ENCODE peak calls at places on chromosomes 6 and 20, in six cellular contexts. Z is stimulated activated naive CD8-positive, alpha-beta T cell treated with anti-CD3 and anti-CD28 coated beads, Interleukin-15, Interleukin-2, amounts not matched to agents 100 U/mL and 50 U/mL, for 24 hours; E is SK-MEL-5; L is activated CD8-positive, alpha-beta memory T cell treated with anti-CD3 and anti-CD28 coated beads, Interleukin-2, amount 50 U/mL, for 4 hours; S is Right ventricle myocardium superior; U is amniotic epithelial cell. W is an unnamed sample.

GRCh38 chr6:162942860-162943259 is 215.1 kb downstream of the PACRG start:
- DNase-seq in U (no peak), E (no peak), S (no peak), Z (no peak), L (no peak), W (no peak)

GRCh38 chr20:49725694-49726093 is 12.0 kb upstream of the B4GALT5 start:
- DNase-seq in Z (no peak), U (no peak), E (no peak), L (no peak), S (no peak), W (no peak)

GRCh38 chr20:62055106-62055861 is 10.4 kb downstream of the TAF4 start:
- DNase-seq in E (no peak), S (no peak), U (no peak), L (no peak), Z (no peak), W (no peak)

GRCh38 chr6:42147138-42147562 is 4.7 kb upstream of the C6orf132 start:
- DNase-seq in L (no peak), S (no peak), Z (no peak), U (peak; percentile 41), E (no peak), W (no peak)

GRCh38 chr20:59042151-59042795 is at the start of gene PRELID3B:
- DNase-seq in L (no peak), E (peak; percentile 14), S (no peak), Z (no peak), U (peak; percentile 8), W (peak; percentile 55)

GRCh38 chr20:61186771-61187170 is 65.3 kb upstream of the CDH4 start:
- DNase-seq in U (peak; percentile 55), Z (no peak), S (no peak), L (no peak), E (no peak), W (no peak)

GRCh38 chr20:48180637-48181036 is 395.4 kb upstream of the SULF2 start:
- DNase-seq in S (no peak), U (no peak), E (no peak), L (no peak), Z (no peak), W (no peak)

GRCh38 chr6:154002894-154003293 is 36.1 kb upstream of the OPRM1 start:
- DNase-seq in U (no peak), L (no peak), E (no peak), Z (no peak), S (no peak), W (no peak)

GRCh38 chr20:34859826-34860545 is 12.7 kb downstream of the GGT7 start:
- DNase-seq in U (no peak), E (no peak), Z (no peak), S (no peak), L (no peak), W (no peak)

GRCh38 chr6:61168878-61169277 is 1117.1 kb downstream of the KHDRBS2 start:
- DNase-seq in S (no peak), L (no peak), Z (no peak), U (no peak), E (no peak), W (no peak)

GRCh38 chr6:25599516-25600060 is 52.4 kb upstream of the SCGN start:
- DNase-seq in U (no peak), S (no peak), L (no peak), Z (no peak), E (no peak), W (no peak)

GRCh38 chr6:168117942-168118341 is 38.9 kb upstream of the FRMD1 start:
- DNase-seq in Z (no peak), U (no peak), S (no peak), L (no peak), E (no peak), W (no peak)

GRCh38 chr20:49699200-49699992 is 14.3 kb downstream of the B4GALT5 start:
- DNase-seq in U (peak; percentile 90), E (peak; percentile 78), L (no peak), Z (peak; percentile 26), S (no peak), W (peak; percentile 58)

GRCh38 chr6:53336070-53336469 is 12.7 kb downstream of the ELOVL5 start:
- DNase-seq in E (no peak), S (no peak), L (no peak), U (no peak), Z (no peak), W (no peak)

GRCh38 chr6:71460933-71461332 is 172.3 kb downstream of the OGFRL1 start:
- DNase-seq in E (no peak), S (no peak), U (peak; percentile 67), L (no peak), Z (no peak), W (no peak)

GRCh38 chr20:31712112-31712553 is 10.5 kb downstream of the BCL2L1 start:
- DNase-seq in L (no peak), Z (no peak), S (no peak), U (no peak), E (no peak), W (no peak)

GRCh38 chr6:124536792-124537191 is 425.4 kb upstream of the RNF217 start:
- DNase-seq in Z (no peak), U (peak; percentile 7), L (no peak), E (no peak), S (no peak), W (no peak)

GRCh38 chr20:34861386-34862084 is 11.1 kb downstream of the GGT7 start:
- DNase-seq in L (no peak), U (no peak), E (no peak), S (no peak), Z (no peak), W (no peak)

GRCh38 chr6:44976677-44977405 is 351.3 kb upstream of the RUNX2 start:
- DNase-seq in U (peak; percentile 84), Z (no peak), L (no peak), E (peak; percentile 26), S (no peak), W (no peak)

GRCh38 chr6:136982928-136983327 is 60.8 kb downstream of the SLC35D3 start:
- DNase-seq in L (no peak), E (no peak), Z (no peak), U (peak; percentile 6), S (no peak), W (no peak)

GRCh38 chr20:25624500-25624939 is 706 bp upstream of the NANP start:
- DNase-seq in U (peak; percentile 26), Z (no peak), S (peak; percentile 78), L (no peak), E (no peak), W (no peak)

GRCh38 chr20:63248835-63249591 is 5.2 kb downstream of the NKAIN4 start:
- DNase-seq in L (no peak), E (no peak), U (no peak), Z (no peak), S (no peak), W (no peak)

GRCh38 chr6:71294121-71294523 is 5.5 kb downstream of the OGFRL1 start:
- DNase-seq in U (peak; percentile 95), L (no peak), Z (no peak), E (no peak), S (no peak), W (no peak)

GRCh38 chr20:45835230-45836224 is 1.9 kb downstream of the SNX21 start:
- DNase-seq in S (peak; percentile 75), L (no peak), Z (no peak), U (peak; percentile 19), E (no peak), W (no peak)